ENCODE peak calls at places on chromosomes 2 and 18, in six cellular contexts. K, E, P, O, V and N are unnamed samples.

GRCh38 chr18:9413586-9413985 is 61.7 kb upstream of the RALBP1 start:
- DNase-seq in O (peak; percentile 91), K (no peak), V (no peak), P (no peak), E (no peak), N (no peak)

GRCh38 chr2:156800781-156801366 is 364.7 kb downstream of the GPD2 start:
- DNase-seq in K (no peak), O (no peak), E (no peak), V (no peak), P (no peak), N (no peak)

GRCh38 chr2:66389651-66390131 is 45.2 kb upstream of the MEIS1 start:
- DNase-seq in E (no peak), K (no peak), O (no peak), P (no peak), V (no peak), N (peak; percentile 18)

GRCh38 chr2:146734042-146734715 is 1110.7 kb upstream of the ACVR2A start:
- DNase-seq in O (peak; percentile 41), P (no peak), V (peak; percentile 12), E (no peak), K (no peak), N (peak; percentile 85)

GRCh38 chr2:225400060-225400511 is 576 bp downstream of the NYAP2 start:
- DNase-seq in K (no peak), O (peak; percentile 56), P (no peak), V (peak; percentile 1), E (no peak), N (peak; percentile 45)

GRCh38 chr2:26692814-26693286 is 328 bp downstream of the KCNK3 start:
- DNase-seq in K (no peak), O (peak; percentile 33), P (no peak), V (no peak), E (no peak), N (no peak)

GRCh38 chr2:15142069-15142689 is 419.0 kb downstream of the NBAS start:
- DNase-seq in P (no peak), K (peak; percentile 32), E (peak; percentile 83), V (no peak), O (peak; percentile 8), N (peak; percentile 12)

GRCh38 chr2:134738150-134738865 is 19.5 kb upstream of the TMEM163 start:
- DNase-seq in P (no peak), K (no peak), V (no peak), E (no peak), O (no peak), N (no peak)

GRCh38 chr2:15323227-15323626 is 237.9 kb downstream of the NBAS start:
- DNase-seq in K (no peak), E (no peak), O (no peak), V (no peak), P (no peak), N (no peak)

GRCh38 chr18:55338955-55339662 is 248.9 kb downstream of the TCF4 start:
- DNase-seq in P (no peak), V (no peak), E (no peak), O (peak; percentile 28), K (no peak), N (peak; percentile 10)

GRCh38 chr2:72140621-72140960 is 7.1 kb downstream of the CYP26B1 start:
- DNase-seq in O (no peak), V (no peak), K (no peak), P (no peak), E (no peak), N (no peak)

GRCh38 chr18:49139726-49140125 is 189.0 kb upstream of the SMAD7 start:
- DNase-seq in K (no peak), V (no peak), P (no peak), O (no peak), E (no peak), N (no peak)

GRCh38 chr18:26655614-26656400 is 107.5 kb upstream of the KCTD1 start:
- DNase-seq in P (peak; percentile 70), E (no peak), O (peak; percentile 11), V (peak; percentile 31), K (no peak), N (peak; percentile 57)

GRCh38 chr18:78199002-78199401 is 780.6 kb upstream of the SALL3 start:
- DNase-seq in K (no peak), O (no peak), P (no peak), E (no peak), V (no peak), N (no peak)

GRCh38 chr2:156602552-156602933 is 166.4 kb downstream of the GPD2 start:
- DNase-seq in O (no peak), V (no peak), E (no peak), K (no peak), P (no peak), N (no peak)

GRCh38 chr2:203790134-203790533 is 77.4 kb upstream of the CTLA4 start:
- DNase-seq in V (no peak), K (no peak), P (no peak), E (no peak), O (peak; percentile 15), N (no peak)

GRCh38 chr2:64923385-64923710 is 65.9 kb upstream of the SLC1A4 start:
- DNase-seq in K (no peak), P (no peak), V (no peak), E (no peak), O (no peak), N (no peak)

GRCh38 chr2:201219328-201220096 is 36.6 kb downstream of the CASP10 start:
- DNase-seq in E (no peak), V (no peak), O (no peak), P (no peak), K (no peak), N (no peak)

GRCh38 chr2:175688241-175688640 is 313.8 kb downstream of the LNPK start:
- DNase-seq in P (no peak), E (no peak), V (no peak), O (no peak), K (no peak), N (no peak)

GRCh38 chr2:224220581-224221255 is 181.2 kb downstream of the FAM124B start:
- DNase-seq in E (no peak), V (no peak), K (no peak), P (no peak), O (peak; percentile 55), N (no peak)

GRCh38 chr2:53786371-53787254 is at the start of the genes ASB3 and ERLEC1:
- DNase-seq in P (peak; percentile 88), E (peak; percentile 98), O (peak; percentile 85), V (peak; percentile 75), K (peak; percentile 41), N (peak; percentile 96)

GRCh38 chr2:53787911-53788289 is 1.1 kb downstream of the ERLEC1 start:
- DNase-seq in K (no peak), E (no peak), V (no peak), P (no peak), O (no peak), N (no peak)

GRCh38 chr2:53787255-53787910 is 539 bp downstream of the ERLEC1 start:
- DNase-seq in E (no peak), O (peak; percentile 48), P (no peak), K (no peak), V (no peak), N (peak; percentile 62)

GRCh38 chr2:53784431-53784830 is 2.3 kb downstream of the ASB3 start:
- DNase-seq in P (no peak), K (no peak), E (no peak), V (no peak), O (peak; percentile 40), N (no peak)

DNA sequence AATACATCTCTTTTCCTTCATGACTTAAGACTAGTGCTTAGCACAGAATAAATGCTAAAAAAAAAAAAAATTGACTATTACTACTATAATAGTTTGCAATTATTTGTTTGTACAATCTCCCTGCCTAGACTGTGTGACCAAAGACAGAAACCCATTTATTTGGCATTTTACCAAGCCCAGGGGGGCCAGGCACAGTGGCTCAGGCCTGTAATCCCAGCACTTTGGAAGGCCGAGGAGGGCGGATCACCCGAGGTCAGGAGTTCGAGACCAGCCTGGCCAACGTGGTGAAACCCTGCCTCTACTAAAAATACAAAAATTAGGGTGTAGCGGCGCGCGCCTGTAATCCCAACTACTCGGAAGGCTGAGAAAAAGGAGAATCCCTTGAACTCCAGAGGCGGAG is 1.4 kb downstream of the ASB3 start:
- DNase-seq in O (no peak), V (no peak), K (no peak), E (no peak), P (no peak), N (no peak)
- H3K4me3 ChIP-seq in O (peak overlapping the region; percentile 19), V (peak overlapping the region; percentile 80), K (peak overlapping the region; percentile 82), E (peak overlapping the region; percentile 82), P (peak overlapping the region; percentile 76), N (peak overlapping the region; percentile 91)

DNA sequence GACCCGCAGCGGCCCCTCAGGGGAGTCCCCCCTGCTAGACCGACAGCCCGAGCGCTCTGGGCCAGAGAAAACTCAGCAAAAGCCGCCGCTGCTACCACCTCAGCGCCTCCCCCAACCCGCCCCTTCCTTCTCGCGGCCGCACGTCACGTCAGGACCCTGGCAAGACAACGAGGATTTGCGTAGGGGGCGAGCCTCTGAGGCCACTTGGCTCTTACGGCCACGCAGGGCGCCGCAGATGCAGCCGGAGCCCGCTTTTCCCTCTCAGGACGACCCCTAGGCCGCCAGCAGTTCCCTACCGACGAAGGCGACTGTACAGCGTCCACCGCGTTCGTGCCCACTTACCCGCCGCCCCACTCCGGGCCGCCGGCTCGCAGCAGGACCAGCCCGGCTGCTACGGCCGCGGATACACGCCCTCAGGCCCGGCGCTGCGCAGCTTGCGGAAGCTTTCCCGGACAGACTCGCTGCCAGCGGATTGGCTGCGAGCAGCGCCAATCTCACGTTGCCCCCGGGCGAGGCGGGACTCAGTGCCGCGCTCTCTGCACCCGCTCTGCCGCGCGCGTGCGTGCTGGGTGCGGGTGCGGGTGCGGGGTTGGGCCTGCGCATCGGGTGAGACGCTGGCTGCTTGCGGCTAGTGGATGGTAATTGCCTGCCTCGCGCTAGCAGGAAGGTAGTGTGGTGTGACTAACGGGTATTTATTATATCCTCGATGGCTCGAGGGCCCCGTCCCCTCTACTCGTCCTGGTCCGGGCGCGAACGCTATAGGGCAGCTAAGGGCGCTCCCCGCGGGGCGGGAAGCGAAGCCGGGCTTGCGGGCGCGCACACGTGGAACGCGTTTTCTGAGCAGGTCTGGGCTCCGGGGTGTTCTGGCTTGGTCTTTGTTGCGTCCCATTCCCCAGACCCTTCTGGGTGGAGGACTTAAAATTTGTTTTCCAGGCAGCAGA is at the start of the genes ORMDL1 and PMS1:
- DNase-seq in O (peak; percentile 95), E (peak; percentile 99), V (peak; percentile 82), P (peak; percentile 95), K (peak; percentile 73), N (peak; percentile 98)
- TF ChIP-seq POLR2A in O (peak; percentile 90), E (peak; percentile 90), V (peak; percentile 78), P (peak; percentile 89), K (peak; percentile 88), N (peak; percentile 89)

GRCh38 chr2:236160366-236161081 is 7.7 kb downstream of the GBX2 start:
- DNase-seq in E (peak; percentile 66), P (no peak), O (no peak), K (no peak), V (no peak), N (no peak)
- H3K4me3 ChIP-seq in E (no peak overlapping the region), P (no peak overlapping the region), O (no peak overlapping the region), K (no peak overlapping the region), V (no peak overlapping the region), N (no peak overlapping the region)

DNA sequence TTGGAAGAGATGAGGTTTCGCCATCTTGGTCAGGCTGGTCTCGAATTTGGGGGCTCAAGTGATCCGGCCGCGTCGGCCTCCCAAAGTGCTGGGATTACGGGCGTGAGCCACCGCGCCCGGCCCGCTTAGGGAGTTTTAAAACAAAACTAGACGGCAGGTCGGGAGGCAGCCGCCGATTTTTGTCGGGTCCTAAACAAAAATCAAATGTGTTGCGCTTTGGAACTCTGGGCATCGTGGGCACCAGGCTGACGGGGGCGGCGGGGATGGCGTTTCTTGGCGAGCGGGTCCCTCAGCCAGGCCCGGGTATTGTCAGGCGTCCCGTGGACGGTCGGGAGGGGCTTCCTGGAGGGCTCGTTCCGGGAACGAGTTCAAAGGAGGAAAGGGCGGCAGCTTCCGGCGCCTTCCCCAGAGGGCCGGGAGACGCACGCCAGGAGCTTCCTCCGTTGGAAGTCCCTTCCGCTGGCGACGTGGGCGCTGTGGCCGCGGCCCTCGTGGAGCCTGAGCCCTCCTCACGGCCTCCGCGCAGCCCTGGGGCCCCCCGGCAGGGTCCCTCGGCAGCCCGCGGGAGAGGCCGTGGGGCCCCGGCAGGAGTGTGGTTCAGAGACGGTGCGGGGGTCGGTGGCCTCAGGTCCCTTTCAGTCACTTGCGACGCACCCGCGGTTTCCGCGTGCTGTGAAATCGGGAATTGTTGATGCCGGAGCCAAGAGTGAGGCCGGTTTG is 59.2 kb downstream of the EMILIN2 start:
- DNase-seq in V (peak; percentile 41), P (peak; percentile 86), O (no peak), E (peak; percentile 87), K (no peak), N (peak; percentile 82)
- TF ChIP-seq POLR2A in V (peak; percentile 80), P (peak; percentile 64), O (no peak), E (no peak), K (peak; percentile 48), N (no peak)